ENCODE peak calls at places on chromosomes 4 and X, in six cellular contexts. B is activated naive CD4-positive, alpha-beta T cell; Q is left ventricle myocardium inferior; J is occipital lobe; Z is ELR; C is mucosa of gallbladder. F is an unnamed sample.

GRCh38 chrX:106042296-106042695 is 3.8 kb upstream of the SERPINA7 start:
- DNase-seq in B (no peak), Q (no peak), J (no peak), Z (no peak), C (no peak), F (no peak)

GRCh38 chr4:158599150-158599549 is 72.5 kb downstream of the C4orf46 start:
- DNase-seq in B (no peak), Q (no peak), J (no peak), Z (no peak), C (no peak), F (no peak)

GRCh38 chrX:475926-476723 is 89.4 kb upstream of the PPP2R3B start:
- DNase-seq in B (no peak), Q (no peak), J (no peak), Z (peak; percentile 24), C (no peak), F (no peak)

GRCh38 chr4:133147922-133148689 is 988 bp upstream of the PCDH10 start:
- DNase-seq in B (no peak), Q (no peak), J (peak; percentile 66), Z (peak; percentile 68), C (no peak), F (no peak)

GRCh38 chrX:8139713-8140112 is 31.4 kb downstream of the VCX2 start:
- DNase-seq in B (no peak), Q (no peak), J (no peak), Z (peak; percentile 34), C (no peak), F (no peak)

GRCh38 chr4:99811117-99811516 is 5.5 kb upstream of the DAPP1 start:
- DNase-seq in B (no peak), Q (no peak), J (no peak), Z (no peak), C (no peak), F (no peak)

GRCh38 chr4:100843897-100844296 is 326.1 kb upstream of the EMCN start:
- DNase-seq in B (no peak), Q (no peak), J (no peak), Z (no peak), C (no peak), F (no peak)

GRCh38 chrX:69951756-69952155 is 98.0 kb downstream of the AWAT2 start:
- DNase-seq in B (no peak), Q (no peak), J (no peak), Z (no peak), C (no peak), F (no peak)

GRCh38 chrX:111127038-111127437 is 31.0 kb downstream of the PAK3 start:
- DNase-seq in B (no peak), Q (no peak), J (no peak), Z (no peak), C (no peak), F (no peak)

GRCh38 chr4:41969666-41970065 is 11.9 kb upstream of the DCAF4L1 start:
- DNase-seq in B (no peak), Q (no peak), J (no peak), Z (no peak), C (no peak), F (no peak)

GRCh38 chr4:182873726-182874125 is 43.5 kb downstream of the DCTD start:
- DNase-seq in B (no peak), Q (no peak), J (no peak), Z (no peak), C (no peak), F (no peak)

GRCh38 chr4:8641256-8641655 is 48.7 kb downstream of the CPZ start:
- DNase-seq in B (no peak), Q (peak; percentile 9), J (no peak), Z (no peak), C (no peak), F (peak; percentile 4)

GRCh38 chr4:184282251-184282713 is 64.6 kb upstream of the ENPP6 start:
- DNase-seq in B (no peak), Q (no peak), J (no peak), Z (peak; percentile 20), C (peak; percentile 73), F (no peak)

GRCh38 chrX:130563476-130563875 is 161.7 kb downstream of the RBMX2 start:
- DNase-seq in B (no peak), Q (no peak), J (no peak), Z (no peak), C (no peak), F (no peak)

GRCh38 chr4:56099378-56099786 is 150.6 kb downstream of the CEP135 start:
- DNase-seq in B (no peak), Q (no peak), J (peak; percentile 20), Z (no peak), C (no peak), F (no peak)

GRCh38 chr4:142984871-142985585 is 138.9 kb upstream of the INPP4B start:
- DNase-seq in B (no peak), Q (no peak), J (no peak), Z (peak; percentile 46), C (no peak), F (no peak)

GRCh38 chr4:103425406-103425805 is 227.3 kb upstream of the CENPE start:
- DNase-seq in B (no peak), Q (no peak), J (no peak), Z (no peak), C (no peak), F (no peak)

GRCh38 chrX:155231163-155231562 is 14.9 kb downstream of the VBP1 start:
- DNase-seq in B (no peak), Q (no peak), J (no peak), Z (no peak), C (no peak), F (no peak)

GRCh38 chr4:74394476-74395136 is 29.7 kb downstream of the EREG start:
- DNase-seq in B (no peak), Q (no peak), J (no peak), Z (peak; percentile 88), C (no peak), F (no peak)

GRCh38 chrX:110852180-110852579 is 56.6 kb upstream of the CHRDL1 start:
- DNase-seq in B (no peak), Q (no peak), J (no peak), Z (peak; percentile 53), C (no peak), F (no peak)

GRCh38 chr4:122968227-122968812 is 45.9 kb upstream of the NUDT6 start:
- DNase-seq in B (no peak), Q (no peak), J (no peak), Z (peak; percentile 38), C (no peak), F (no peak)

GRCh38 chr4:127598656-127599055 is 34.1 kb upstream of the INTU start:
- DNase-seq in B (no peak), Q (no peak), J (no peak), Z (no peak), C (no peak), F (no peak)

GRCh38 chr4:109945056-109945455 is 32.4 kb downstream of the EGF start:
- DNase-seq in B (no peak), Q (no peak), J (no peak), Z (peak; percentile 32), C (no peak), F (no peak)

GRCh38 chr4:55132775-55133174 is 7.4 kb upstream of the KDR start:
- DNase-seq in B (no peak), Q (no peak), J (no peak), Z (no peak), C (no peak), F (no peak)

GRCh38 chr4:66688674-66689073 is 856.6 kb downstream of the CENPC start:
- DNase-seq in B (no peak), Q (no peak), J (no peak), Z (peak; percentile 57), C (no peak), F (no peak)

GRCh38 chr4:111806331-111806730 is 338.9 kb upstream of the FAM241A start:
- DNase-seq in B (no peak), Q (no peak), J (no peak), Z (peak; percentile 40), C (no peak), F (no peak)

GRCh38 chr4:76748649-76749048 is 149.3 kb downstream of the SOWAHB start:
- DNase-seq in B (no peak), Q (no peak), J (no peak), Z (peak; percentile 67), C (peak; percentile 50), F (no peak)

GRCh38 chr4:167221074-167221473 is 13.2 kb downstream of the SPOCK3 start:
- DNase-seq in B (no peak), Q (no peak), J (no peak), Z (peak; percentile 32), C (no peak), F (no peak)

GRCh38 chr4:120286813-120287212 is 220.2 kb upstream of the MAD2L1 start:
- DNase-seq in B (no peak), Q (no peak), J (no peak), Z (no peak), C (no peak), F (no peak)

GRCh38 chr4:37803348-37803973 is 23.0 kb upstream of the PGM2 start:
- DNase-seq in B (no peak), Q (no peak), J (no peak), Z (peak; percentile 68), C (no peak), F (no peak)

GRCh38 chr4:18689308-18689915 is 667.9 kb upstream of the LCORL start:
- DNase-seq in B (no peak), Q (no peak), J (peak; percentile 25), Z (peak; percentile 68), C (peak; percentile 70), F (no peak)

GRCh38 chrX:154349359-154349935 is 25.0 kb downstream of the FLNA start:
- DNase-seq in B (no peak), Q (no peak), J (no peak), Z (no peak), C (no peak), F (peak; percentile 20)

F was measured in left cardiac atrium.